ENCODE peak calls at places on chromosomes 2 and 18, in ten cellular contexts. B, O, G, K, S, Z, X, Y, U and N are unnamed samples.

GRCh38 chr18:50806208-50806616 is 13.6 kb downstream of the MRO start:
- DNase-seq in B (no peak), O (no peak), G (no peak), K (no peak), S (no peak), Z (no peak), X (no peak), Y (no peak), U (no peak), N (no peak)

GRCh38 chr2:88654714-88655113 is 27.4 kb upstream of the EIF2AK3 start:
- DNase-seq in B (no peak), O (no peak), G (peak), K (no peak), S (no peak), Z (no peak), X (no peak), Y (no peak), U (no peak), N (no peak)

GRCh38 chr2:223042704-223043118 is 9.3 kb upstream of the KCNE4 start:
- DNase-seq in B (no peak), O (no peak), G (peak), K (peak), S (no peak), Z (no peak), X (no peak), Y (no peak), U (no peak), N (no peak)

GRCh38 chr2:191202881-191203397 is 42.3 kb upstream of the MYO1B start:
- DNase-seq in B (no peak), O (no peak), G (peak), K (no peak), S (no peak), Z (no peak), X (no peak), Y (no peak), U (no peak), N (no peak)

GRCh38 chr2:33316314-33316713 is 160.1 kb upstream of the RASGRP3 start:
- DNase-seq in B (no peak), O (no peak), G (no peak), K (no peak), S (no peak), Z (no peak), X (no peak), Y (no peak), U (no peak), N (no peak)

GRCh38 chr18:56315363-56315762 is 323.0 kb downstream of the TXNL1 start:
- DNase-seq in B (no peak), O (no peak), G (peak), K (no peak), S (no peak), Z (no peak), X (no peak), Y (no peak), U (no peak), N (no peak)

GRCh38 chr2:126059379-126059778 is 596.6 kb upstream of the GYPC start:
- DNase-seq in B (no peak), O (no peak), G (no peak), K (no peak), S (no peak), Z (no peak), X (peak), Y (no peak), U (no peak), N (no peak)

GRCh38 chr2:170013802-170014551 is 164.0 kb upstream of the MYO3B start:
- DNase-seq in B (no peak), O (no peak), G (peak), K (no peak), S (no peak), Z (no peak), X (peak), Y (no peak), U (no peak), N (no peak)

GRCh38 chr18:36737321-36737720 is 91.5 kb downstream of the TPGS2 start:
- DNase-seq in B (no peak), O (no peak), G (no peak), K (no peak), S (no peak), Z (no peak), X (no peak), Y (no peak), U (no peak), N (peak)

GRCh38 chr2:158722266-158723105 is 72.6 kb upstream of the DAPL1 start:
- DNase-seq in B (no peak), O (no peak), G (no peak), K (no peak), S (no peak), Z (no peak), X (no peak), Y (no peak), U (no peak), N (peak)

GRCh38 chr2:134411828-134412638 is 158.2 kb downstream of the MGAT5 start:
- DNase-seq in B (peak), O (peak), G (peak), K (peak), S (peak), Z (peak), X (peak), Y (peak), U (peak), N (peak)

GRCh38 chr18:5515007-5515744 is 28.6 kb downstream of the EPB41L3 start:
- DNase-seq in B (no peak), O (no peak), G (no peak), K (no peak), S (no peak), Z (no peak), X (no peak), Y (no peak), U (no peak), N (no peak)

GRCh38 chr2:106284255-106284654 is 90.2 kb upstream of the UXS1 start:
- DNase-seq in B (no peak), O (no peak), G (no peak), K (no peak), S (no peak), Z (no peak), X (no peak), Y (no peak), U (no peak), N (no peak)

GRCh38 chr2:61689526-61689925 is 151.4 kb upstream of the XPO1 start:
- DNase-seq in B (no peak), O (no peak), G (peak), K (no peak), S (no peak), Z (no peak), X (no peak), Y (no peak), U (no peak), N (no peak)

GRCh38 chr2:217858519-217859466 is 144.0 kb downstream of the TNS1 start:
- DNase-seq in B (no peak), O (peak), G (peak), K (peak), S (no peak), Z (no peak), X (peak), Y (no peak), U (no peak), N (peak)

GRCh38 chr18:11523809-11524208 is 85.6 kb upstream of the SLC35G4 start:
- DNase-seq in B (no peak), O (no peak), G (no peak), K (no peak), S (no peak), Z (no peak), X (no peak), Y (no peak), U (no peak), N (no peak)

GRCh38 chr2:227411320-227411989 is 23.7 kb upstream of the SCYGR1 start:
- DNase-seq in B (no peak), O (no peak), G (peak), K (no peak), S (no peak), Z (no peak), X (no peak), Y (no peak), U (no peak), N (no peak)